ENCODE peak calls at places on chromosomes 7 and 10, in seven cellular contexts. J is NCI-H524 treated with DMSO at 0.1 percent for 48 hours, I is pancreas, Q is GM20000, P is hippocampal formation, N is AG08396, Z is KBM-7. T is an unnamed sample.

GRCh38 chr7:15921576-15921975 is 235.1 kb upstream of the MEOX2 start:
- DNase-seq in Q (no peak), P (no peak), I (no peak), Z (no peak), N (no peak), J (no peak), T (peak; percentile 54)

GRCh38 chr10:132938472-132939329 is 3.7 kb downstream of the CFAP46 start:
- DNase-seq in P (no peak), Z (peak; percentile 36), Q (no peak), N (no peak), I (no peak), J (no peak), T (no peak)

GRCh38 chr10:3467052-3467906 is 294.7 kb upstream of the PITRM1 start:
- DNase-seq in I (no peak), Q (no peak), Z (no peak), J (no peak), P (peak; percentile 12), N (peak; percentile 52), T (peak; percentile 100)

GRCh38 chr10:133133471-133134231 is 26.4 kb upstream of the KNDC1 start:
- DNase-seq in I (no peak), Q (no peak), J (no peak), Z (no peak), P (no peak), N (no peak), T (no peak)

GRCh38 chr7:25842201-25842726 is 309.7 kb upstream of the NFE2L3 start:
- DNase-seq in Q (no peak), P (no peak), N (no peak), J (no peak), I (no peak), Z (no peak), T (no peak)

GRCh38 chr10:119022846-119023552 is 6.5 kb upstream of the NANOS1 start:
- DNase-seq in P (no peak), I (no peak), J (peak; percentile 16), N (peak; percentile 72), Q (no peak), Z (no peak), T (peak; percentile 75)

GRCh38 chr10:70540089-70540788 is 61.7 kb downstream of the PALD1 start:
- DNase-seq in N (peak; percentile 69), P (no peak), I (no peak), Z (peak; percentile 33), Q (peak; percentile 74), J (no peak), T (no peak)

GRCh38 chr7:105794741-105795729 is 81.4 kb downstream of the ATXN7L1 start:
- DNase-seq in I (no peak), Q (no peak), N (peak; percentile 41), P (no peak), Z (no peak), J (no peak), T (peak; percentile 80)

GRCh38 chr7:100839361-100839760 is 12.0 kb upstream of the EPHB4 start:
- DNase-seq in I (no peak), P (no peak), N (no peak), Q (no peak), Z (no peak), J (no peak), T (no peak)

GRCh38 chr7:111082351-111082750 is 8.6 kb upstream of the LRRN3 start:
- DNase-seq in I (no peak), P (peak; percentile 59), N (no peak), Q (no peak), Z (no peak), J (no peak), T (no peak)

GRCh38 chr7:92448185-92448747 is 984 bp downstream of the GATAD1 start:
- DNase-seq in P (peak; percentile 58), Z (peak; percentile 81), Q (peak; percentile 56), J (no peak), I (peak; percentile 61), N (peak; percentile 50), T (peak; percentile 62)

GRCh38 chr10:116163732-116164131 is 109.3 kb downstream of the GFRA1 start:
- DNase-seq in J (no peak), Q (no peak), Z (no peak), I (no peak), N (no peak), P (no peak), T (no peak)

GRCh38 chr10:116683821-116684220 is 58.5 kb downstream of the HSPA12A start:
- DNase-seq in Q (no peak), J (no peak), N (no peak), P (no peak), Z (no peak), I (no peak), T (no peak)

GRCh38 chr10:104035107-104035816 is 50.4 kb downstream of the COL17A1 start:
- DNase-seq in Z (no peak), N (no peak), J (no peak), Q (no peak), P (no peak), I (no peak), T (no peak)

GRCh38 chr7:119123326-119123725 is 898.8 kb downstream of the ANKRD7 start:
- DNase-seq in P (no peak), J (no peak), I (no peak), Z (no peak), N (no peak), Q (no peak), T (no peak)

GRCh38 chr7:80957226-80957625 is 38.4 kb upstream of the SEMA3C start:
- DNase-seq in N (no peak), Z (no peak), I (no peak), J (no peak), Q (no peak), P (no peak), T (no peak)

T was measured in fibroblast of mammary gland.